ENCODE peak calls at places on chromosomes 1 and 21, in ten cellular contexts. Y is H1, M is body of pancreas, P is HCT116, I is Peyer's patch, K is A549, J is IMR-90, Q is heart left ventricle, N is endothelial cell of umbilical vein, C is right lobe of liver. Z is an unnamed sample.

GRCh38 chr1:46363121-46363520 is 22.5 kb downstream of the NSUN4 start:
- DNase-seq in Y (no peak), M (no peak), P (no peak), I (no peak), K (no peak), J (no peak), Q (no peak), N (no peak), C (no peak), Z (no peak)

GRCh38 chr1:26785611-26786436 is 1.9 kb upstream of the PIGV start:
- DNase-seq in Y (no peak), M (no peak), P (no peak), I (no peak), K (no peak), J (peak; percentile 48), Q (no peak), N (peak; percentile 76), C (no peak), Z (no peak)

GRCh38 chr1:240987928-240988327 is 369.1 kb downstream of the RGS7 start:
- DNase-seq in Y (no peak), M (no peak), P (no peak), I (no peak), K (no peak), J (no peak), Q (no peak), N (no peak), C (no peak), Z (no peak)

GRCh38 chr1:113073457-113073950 is 506 bp downstream of the LRIG2 start:
- DNase-seq in Y (no peak), M (peak; percentile 71), P (no peak), I (no peak), K (no peak), J (peak; percentile 61), Q (peak; percentile 64), N (peak; percentile 78), C (no peak), Z (no peak)

GRCh38 chr1:203627819-203628184 is 1.2 kb downstream of the ATP2B4 start:
- DNase-seq in Y (no peak), M (peak; percentile 36), P (no peak), I (peak; percentile 64), K (no peak), J (no peak), Q (no peak), N (peak; percentile 59), C (no peak), Z (no peak)

GRCh38 chr1:47894718-47895393 is 102.3 kb downstream of the TRABD2B start:
- DNase-seq in Y (peak; percentile 55), M (no peak), P (no peak), I (peak; percentile 83), K (peak; percentile 28), J (peak; percentile 4), Q (no peak), N (peak; percentile 17), C (no peak), Z (no peak)

GRCh38 chr1:40743860-40744259 is 39.7 kb upstream of the KCNQ4 start:
- DNase-seq in Y (no peak), M (no peak), P (no peak), I (no peak), K (no peak), J (no peak), Q (no peak), N (no peak), C (no peak), Z (no peak)

GRCh38 chr1:7383671-7384070 is 387.4 kb upstream of the VAMP3 start:
- DNase-seq in Y (peak; percentile 6), M (no peak), P (no peak), I (no peak), K (no peak), J (no peak), Q (no peak), N (no peak), C (no peak), Z (peak; percentile 40)

GRCh38 chr1:212791261-212791675 is 309 bp downstream of the NSL1 start:
- DNase-seq in Y (no peak), M (no peak), P (no peak), I (no peak), K (peak; percentile 79), J (peak; percentile 65), Q (no peak), N (no peak), C (no peak), Z (no peak)

GRCh38 chr1:147491098-147491497 is 50.2 kb upstream of the BCL9 start:
- DNase-seq in Y (no peak), M (no peak), P (no peak), I (no peak), K (no peak), J (no peak), Q (no peak), N (no peak), C (no peak), Z (no peak)

GRCh38 chr1:230069813-230070212 is 2.8 kb downstream of the GALNT2 start:
- DNase-seq in Y (peak; percentile 32), M (peak; percentile 62), P (no peak), I (no peak), K (no peak), J (no peak), Q (no peak), N (no peak), C (peak; percentile 71), Z (peak; percentile 79)

GRCh38 chr1:234554478-234555311 is 55.3 kb downstream of the IRF2BP2 start:
- DNase-seq in Y (no peak), M (peak; percentile 60), P (no peak), I (no peak), K (no peak), J (no peak), Q (no peak), N (no peak), C (no peak), Z (peak; percentile 77)

GRCh38 chr1:234551032-234551378 is 59.0 kb downstream of the IRF2BP2 start:
- DNase-seq in Y (no peak), M (no peak), P (no peak), I (no peak), K (no peak), J (no peak), Q (no peak), N (no peak), C (no peak), Z (peak; percentile 67)

GRCh38 chr1:234554157-234554477 is 55.9 kb downstream of the IRF2BP2 start:
- DNase-seq in Y (no peak), M (no peak), P (no peak), I (no peak), K (no peak), J (no peak), Q (no peak), N (no peak), C (no peak), Z (no peak)

GRCh38 chr1:234555390-234556112 is 54.4 kb downstream of the IRF2BP2 start:
- DNase-seq in Y (no peak), M (no peak), P (no peak), I (no peak), K (no peak), J (no peak), Q (no peak), N (no peak), C (no peak), Z (peak; percentile 65)

GRCh38 chr1:234553241-234554156 is 56.5 kb downstream of the IRF2BP2 start:
- DNase-seq in Y (no peak), M (no peak), P (no peak), I (no peak), K (no peak), J (peak; percentile 94), Q (no peak), N (peak; percentile 45), C (no peak), Z (peak; percentile 83)
- H3K27ac ChIP-seq in Y (no peak overlapping the region), M (no peak overlapping the region), P (no peak overlapping the region), I (no peak overlapping the region), K (peak overlapping the region; percentile 22), J (peak overlapping the region; percentile 51), Q (peak overlapping the region; percentile 63), N (no peak overlapping the region), C (no peak overlapping the region), Z (peak overlapping the region; percentile 66)

GRCh38 chr21:26572026-26572425 is 1.1 kb downstream of the CYYR1 start:
- DNase-seq in Y (no peak), M (no peak), P (no peak), I (no peak), K (no peak), J (no peak), Q (no peak), N (peak; percentile 67), C (no peak), Z (no peak)
- H3K4me3 ChIP-seq in Y (peak overlapping the region; percentile 84), M (no peak overlapping the region), P (no peak overlapping the region), I (no peak overlapping the region), K (no peak overlapping the region), J (no peak overlapping the region), Q (peak overlapping the region; percentile 68), N (peak overlapping the region; percentile 74), C (no peak overlapping the region), Z (peak overlapping the region; percentile 41)

GRCh38 chr1:214280386-214281029 is 451 bp upstream of the SMYD2 start:
- DNase-seq in Y (peak; percentile 67), M (peak; percentile 52), P (no peak), I (peak; percentile 62), K (peak; percentile 36), J (peak; percentile 37), Q (peak; percentile 45), N (peak; percentile 48), C (peak; percentile 57), Z (no peak)
- TF ChIP-seq POLR2A in Y (no peak), M (peak; percentile 52), P (peak; percentile 13), I (no peak), K (peak; percentile 40), J (no peak), Q (no peak), N (no peak), C (no peak), Z (no peak)

GRCh38 chr1:210293191-210293607 is 35.5 kb upstream of the HHAT start:
- DNase-seq in Y (no peak), M (peak; percentile 45), P (no peak), I (no peak), K (no peak), J (peak; percentile 1), Q (peak; percentile 77), N (no peak), C (no peak), Z (no peak)

GRCh38 chr1:210289248-210289647 is 39.5 kb upstream of the HHAT start:
- DNase-seq in Y (no peak), M (no peak), P (no peak), I (no peak), K (no peak), J (no peak), Q (no peak), N (no peak), C (no peak), Z (no peak)

GRCh38 chr1:210292276-210292851 is 36.3 kb upstream of the HHAT start:
- DNase-seq in Y (peak; percentile 89), M (peak; percentile 87), P (peak; percentile 26), I (peak; percentile 65), K (peak; percentile 59), J (no peak), Q (peak; percentile 42), N (peak; percentile 16), C (no peak), Z (no peak)

GRCh38 chr1:210291088-210291487 is 37.6 kb upstream of the HHAT start:
- DNase-seq in Y (no peak), M (no peak), P (no peak), I (no peak), K (no peak), J (no peak), Q (no peak), N (no peak), C (no peak), Z (no peak)

DNA sequence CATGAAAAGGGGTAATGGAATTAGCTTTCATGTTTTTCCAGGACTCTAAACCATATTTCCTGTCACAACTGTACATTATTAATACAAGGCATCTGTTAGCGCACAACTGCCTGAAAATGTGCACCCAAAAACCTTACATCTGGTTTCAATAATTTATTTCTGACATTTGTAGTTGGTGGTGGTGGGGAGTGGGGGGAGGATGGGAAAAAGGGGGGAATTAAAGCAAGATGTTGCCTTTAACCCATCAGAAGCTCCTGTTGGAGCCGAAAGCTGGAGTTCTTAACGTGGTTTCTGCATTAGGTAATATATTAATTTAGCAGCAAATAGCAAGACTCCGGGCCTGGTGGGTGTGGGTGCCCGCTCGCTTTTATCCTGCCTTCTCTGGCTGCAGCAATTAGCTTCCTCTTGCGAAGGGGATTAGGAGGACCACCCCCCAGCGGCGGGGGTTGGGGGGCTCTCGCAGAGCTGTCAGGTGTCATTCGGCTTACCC is 36.9 kb upstream of the HHAT start:
- DNase-seq in Y (no peak), M (peak; percentile 15), P (no peak), I (no peak), K (no peak), J (no peak), Q (peak; percentile 24), N (no peak), C (no peak), Z (no peak)
- H3K27ac ChIP-seq in Y (no peak overlapping the region), M (peak overlapping the region; percentile 80), P (no peak overlapping the region), I (peak overlapping the region; percentile 42), K (peak overlapping the region; percentile 85), J (no peak overlapping the region), Q (peak overlapping the region; percentile 83), N (no peak overlapping the region), C (no peak overlapping the region), Z (peak overlapping the region; percentile 83)